ENCODE peak calls at places on chromosome 3, in five cellular contexts. J is SK-MEL-5, A is DMS153, B is NCI-H2107, Q is fibroblast of mammary gland. G is an unnamed sample.

GRCh38 chr3:36738701-36739100 is 25.7 kb downstream of the DCLK3 start:
- DNase-seq in B (no peak), Q (no peak), A (no peak), J (no peak), G (no peak)

GRCh38 chr3:16140116-16140893 is 34.2 kb upstream of the GALNT15 start:
- DNase-seq in A (no peak), Q (peak; percentile 99), B (no peak), J (no peak), G (no peak)

GRCh38 chr3:132394334-132394733 is 23.0 kb upstream of the DNAJC13 start:
- DNase-seq in Q (peak; percentile 69), J (no peak), A (no peak), B (no peak), G (no peak)

GRCh38 chr3:5270656-5271055 is 83.1 kb downstream of the EDEM1 start:
- DNase-seq in B (no peak), A (no peak), Q (no peak), J (no peak), G (no peak)

GRCh38 chr3:101271728-101272127 is 48.6 kb downstream of the IMPG2 start:
- DNase-seq in B (no peak), J (no peak), A (no peak), Q (no peak), G (no peak)

GRCh38 chr3:79598594-79598993 is 169.2 kb downstream of the ROBO1 start:
- DNase-seq in B (peak; percentile 38), Q (no peak), A (peak; percentile 70), J (no peak), G (no peak)

GRCh38 chr3:2727566-2728318 is 382.4 kb downstream of the IL5RA start:
- DNase-seq in J (no peak), A (peak; percentile 90), Q (no peak), B (no peak), G (no peak)

GRCh38 chr3:44992555-44993470 is 16.8 kb downstream of the EXOSC7 start:
- DNase-seq in J (peak; percentile 53), B (no peak), A (no peak), Q (peak; percentile 49), G (no peak)

GRCh38 chr3:156360992-156361391 is 193.9 kb downstream of the SSR3 start:
- DNase-seq in J (no peak), A (no peak), Q (no peak), B (no peak), G (no peak)